ENCODE peak calls at places on chromosomes 1 and 21, in six cellular contexts. Z is GM20000; A is stimulated activated naive B cell treated with anti-CD40 and anti-IgM and Interleukin-4, amounts not matched to agents 10 μg/mL and 1 μg/mL and 100 μg/mL, for 72 hours; W is HL-60; D is EL; G is NCI-H2081. Y is an unnamed sample.
A peak's percentile ranks its signal among the peaks of the same experiment; 100 is the strongest.

GRCh38 chr1:212401838-212402582 is 12.7 kb downstream of the PACC1 start:
- DNase-seq in Z (no peak), A (no peak), W (no peak), D (peak; percentile 71), G (no peak), Y (no peak)

GRCh38 chr1:147833231-147833840 is 69.3 kb upstream of the GJA8 start:
- DNase-seq in Z (no peak), A (no peak), W (no peak), D (no peak), G (no peak), Y (no peak)

GRCh38 chr1:207309775-207310273 is 11.7 kb upstream of the CD55 start:
- DNase-seq in Z (peak; percentile 28), A (no peak), W (peak; percentile 49), D (peak; percentile 80), G (no peak), Y (peak; percentile 30)

GRCh38 chr1:198265073-198265661 is 108.4 kb downstream of the NEK7 start:
- DNase-seq in Z (no peak), A (no peak), W (no peak), D (peak; percentile 31), G (no peak), Y (no peak)

GRCh38 chr1:244759158-244759557 is 76.3 kb upstream of the COX20 start:
- DNase-seq in Z (no peak), A (no peak), W (no peak), D (no peak), G (no peak), Y (no peak)

GRCh38 chr1:7459915-7460314 is 311.2 kb upstream of the VAMP3 start:
- DNase-seq in Z (no peak), A (no peak), W (no peak), D (no peak), G (no peak), Y (no peak)

GRCh38 chr21:34885636-34886553 is 163.2 kb downstream of the RUNX1 start:
- DNase-seq in Z (peak; percentile 30), A (no peak), W (peak; percentile 14), D (peak; percentile 51), G (no peak), Y (no peak)

GRCh38 chr21:35406600-35406999 is 357.5 kb upstream of the RUNX1 start:
- DNase-seq in Z (no peak), A (no peak), W (no peak), D (no peak), G (no peak), Y (no peak)

GRCh38 chr21:28298251-28298672 is 694.4 kb downstream of the LTN1 start:
- DNase-seq in Z (no peak), A (no peak), W (no peak), D (no peak), G (no peak), Y (no peak)

GRCh38 chr1:110638062-110638461 is 31.9 kb upstream of the KCNA2 start:
- DNase-seq in Z (no peak), A (no peak), W (no peak), D (no peak), G (no peak), Y (no peak)

GRCh38 chr1:223105568-223105967 is 37.5 kb downstream of the TLR5 start:
- DNase-seq in Z (no peak), A (no peak), W (no peak), D (no peak), G (no peak), Y (no peak)

GRCh38 chr1:208604295-208604694 is 360.1 kb upstream of the PLXNA2 start:
- DNase-seq in Z (peak; percentile 61), A (no peak), W (no peak), D (peak; percentile 23), G (no peak), Y (peak; percentile 48)

GRCh38 chr1:168598963-168599362 is 22.6 kb downstream of the XCL1 start:
- DNase-seq in Z (no peak), A (no peak), W (no peak), D (no peak), G (no peak), Y (no peak)

GRCh38 chr1:174652496-174653280 is 204.9 kb downstream of the GPR52 start:
- DNase-seq in Z (no peak), A (no peak), W (no peak), D (no peak), G (no peak), Y (no peak)

GRCh38 chr1:96374076-96374762 is 347.4 kb upstream of the PTBP2 start:
- DNase-seq in Z (no peak), A (no peak), W (no peak), D (peak; percentile 48), G (no peak), Y (no peak)

GRCh38 chr1:199422206-199422605 is 605.3 kb upstream of the NR5A2 start:
- DNase-seq in Z (no peak), A (no peak), W (no peak), D (peak; percentile 61), G (no peak), Y (no peak)

GRCh38 chr1:162724583-162725120 is 65.8 kb upstream of the HSD17B7 start:
- DNase-seq in Z (no peak), A (no peak), W (no peak), D (no peak), G (no peak), Y (no peak)

GRCh38 chr1:17572264-17572985 is 32.9 kb downstream of the ARHGEF10L start:
- DNase-seq in Z (no peak), A (no peak), W (no peak), D (no peak), G (no peak), Y (no peak)

GRCh38 chr1:192488058-192488457 is 87.5 kb upstream of the RGS1 start:
- DNase-seq in Z (no peak), A (no peak), W (no peak), D (no peak), G (no peak), Y (no peak)

GRCh38 chr1:147822292-147822691 is 61.9 kb upstream of the GJA5 start:
- DNase-seq in Z (no peak), A (no peak), W (no peak), D (peak; percentile 13), G (no peak), Y (no peak)

GRCh38 chr1:112769611-112770010 is 54.5 kb upstream of the PPM1J start:
- DNase-seq in Z (no peak), A (no peak), W (no peak), D (no peak), G (no peak), Y (no peak)

GRCh38 chr21:33378081-33378480 is 25.1 kb upstream of the IFNGR2 start:
- DNase-seq in Z (no peak), A (no peak), W (no peak), D (no peak), G (no peak), Y (no peak)

GRCh38 chr21:32908529-32908928 is 117.2 kb upstream of the OLIG2 start:
- DNase-seq in Z (no peak), A (no peak), W (no peak), D (no peak), G (no peak), Y (no peak)

GRCh38 chr21:38948377-38948776 is 142.6 kb downstream of the ETS2 start:
- DNase-seq in Z (no peak), A (no peak), W (no peak), D (peak; percentile 44), G (no peak), Y (no peak)

GRCh38 chr1:180026556-180026955 is 71.9 kb downstream of the CEP350 start:
- DNase-seq in Z (no peak), A (no peak), W (no peak), D (peak; percentile 35), G (no peak), Y (no peak)

GRCh38 chr1:155199792-155200191 is 7.9 kb downstream of the THBS3 start:
- DNase-seq in Z (no peak), A (no peak), W (no peak), D (no peak), G (no peak), Y (no peak)

GRCh38 chr1:111778541-111779051 is 22.9 kb downstream of the DDX20 start:
- DNase-seq in Z (no peak), A (no peak), W (no peak), D (peak; percentile 67), G (no peak), Y (no peak)

GRCh38 chr1:225866981-225867380 is 15.2 kb downstream of the TMEM63A start:
- DNase-seq in Z (no peak), A (no peak), W (no peak), D (no peak), G (no peak), Y (no peak)